ENCODE peak calls at places on chromosome 14, in seven cellular contexts. N, F, L, M, Z, G and X are unnamed samples.

GRCh38 chr14:95313707-95314106 is 6.0 kb downstream of the CLMN start:
- DNase-seq in N (no peak), F (peak), L (peak), M (no peak), Z (peak), G (no peak), X (peak)

GRCh38 chr14:55807536-55807935 is 227.5 kb downstream of the KTN1 start:
- DNase-seq in N (no peak), F (no peak), L (no peak), M (no peak), Z (no peak), G (no peak), X (no peak)

GRCh38 chr14:76591270-76591669 is 170.0 kb upstream of the VASH1 start:
- DNase-seq in N (no peak), F (no peak), L (no peak), M (no peak), Z (no peak), G (no peak), X (no peak)

GRCh38 chr14:94621358-94622134 is 9.4 kb downstream of the SERPINA3 start:
- DNase-seq in N (no peak), F (no peak), L (no peak), M (no peak), Z (no peak), G (no peak), X (no peak)

GRCh38 chr14:64841772-64842490 is 37.8 kb downstream of the SPTB start:
- DNase-seq in N (no peak), F (no peak), L (no peak), M (no peak), Z (no peak), G (no peak), X (no peak)

GRCh38 chr14:84785997-84786396 is 743.9 kb upstream of the FLRT2 start:
- DNase-seq in N (no peak), F (no peak), L (no peak), M (no peak), Z (no peak), G (no peak), X (no peak)

GRCh38 chr14:89255012-89255411 is 162.0 kb downstream of the FOXN3 start:
- DNase-seq in N (no peak), F (no peak), L (no peak), M (no peak), Z (no peak), G (no peak), X (no peak)

GRCh38 chr14:48323655-48324054 is 648.2 kb upstream of the MDGA2 start:
- DNase-seq in N (no peak), F (no peak), L (peak), M (no peak), Z (no peak), G (no peak), X (no peak)

GRCh38 chr14:33542338-33543290 is 408.3 kb downstream of the EGLN3 start:
- DNase-seq in N (no peak), F (no peak), L (no peak), M (no peak), Z (no peak), G (no peak), X (no peak)

GRCh38 chr14:105528859-105529505 is 2.6 kb downstream of the TMEM121 start:
- DNase-seq in N (no peak), F (no peak), L (no peak), M (no peak), Z (peak), G (no peak), X (no peak)

GRCh38 chr14:51498411-51499227 is 153.1 kb upstream of the FRMD6 start:
- DNase-seq in N (no peak), F (no peak), L (no peak), M (no peak), Z (no peak), G (no peak), X (no peak)

GRCh38 chr14:54728700-54729527 is 162.0 kb downstream of the SAMD4A start:
- DNase-seq in N (no peak), F (no peak), L (no peak), M (no peak), Z (peak), G (no peak), X (no peak)

GRCh38 chr14:34275038-34275437 is 187.0 kb downstream of the SPTSSA start:
- DNase-seq in N (no peak), F (no peak), L (no peak), M (no peak), Z (no peak), G (no peak), X (no peak)

GRCh38 chr14:50044040-50044651 is 72.2 kb downstream of the VCPKMT start:
- DNase-seq in N (no peak), F (no peak), L (no peak), M (peak), Z (peak), G (no peak), X (no peak)

GRCh38 chr14:35818346-35819115 is 7.6 kb upstream of the BRMS1L start:
- DNase-seq in N (no peak), F (peak), L (peak), M (no peak), Z (peak), G (no peak), X (peak)

GRCh38 chr14:24818054-24818822 is 184.2 kb upstream of the GZMB start:
- DNase-seq in N (no peak), F (peak), L (no peak), M (no peak), Z (peak), G (no peak), X (no peak)

GRCh38 chr14:93753647-93754046 is 34.6 kb downstream of the PRIMA1 start:
- DNase-seq in N (no peak), F (no peak), L (no peak), M (no peak), Z (no peak), G (no peak), X (no peak)

GRCh38 chr14:75831455-75831854 is 150.3 kb downstream of the TGFB3 start:
- DNase-seq in N (no peak), F (peak), L (no peak), M (peak), Z (peak), G (peak), X (peak)

GRCh38 chr14:55749201-55749812 is 169.3 kb downstream of the KTN1 start:
- DNase-seq in N (no peak), F (no peak), L (peak), M (no peak), Z (peak), G (no peak), X (no peak)

GRCh38 chr14:75190023-75190422 is 13.6 kb upstream of the TMED10 start:
- DNase-seq in N (no peak), F (no peak), L (no peak), M (no peak), Z (no peak), G (no peak), X (no peak)

GRCh38 chr14:74571441-74571841 is 40.6 kb downstream of the LTBP2 start:
- DNase-seq in N (no peak), F (no peak), L (no peak), M (no peak), Z (peak), G (no peak), X (no peak)

GRCh38 chr14:91774138-91775096 is 42.5 kb upstream of the CATSPERB start:
- DNase-seq in N (no peak), F (no peak), L (no peak), M (no peak), Z (no peak), G (no peak), X (no peak)

GRCh38 chr14:92747701-92748258 is 647 bp downstream of the LGMN start:
- DNase-seq in N (no peak), F (peak), L (no peak), M (no peak), Z (no peak), G (no peak), X (no peak)

GRCh38 chr14:22774011-22774706 is 7.7 kb downstream of the OXA1L start:
- DNase-seq in N (no peak), F (no peak), L (no peak), M (no peak), Z (no peak), G (no peak), X (no peak)

GRCh38 chr14:26088260-26088659 is 509.6 kb downstream of the NOVA1 start:
- DNase-seq in N (no peak), F (no peak), L (no peak), M (no peak), Z (no peak), G (no peak), X (no peak)

GRCh38 chr14:23103581-23103980 is 1.2 kb downstream of the CIROP start:
- DNase-seq in N (no peak), F (no peak), L (no peak), M (no peak), Z (no peak), G (no peak), X (no peak)

GRCh38 chr14:34111933-34112332 is 161.1 kb upstream of the EGLN3 start:
- DNase-seq in N (no peak), F (no peak), L (no peak), M (no peak), Z (no peak), G (no peak), X (no peak)

GRCh38 chr14:52735921-52736489 is 6.0 kb downstream of the STYX start:
- DNase-seq in N (no peak), F (no peak), L (no peak), M (no peak), Z (no peak), G (no peak), X (no peak)

GRCh38 chr14:95346820-95347219 is 27.1 kb upstream of the CLMN start:
- DNase-seq in N (no peak), F (no peak), L (no peak), M (no peak), Z (no peak), G (no peak), X (no peak)

GRCh38 chr14:38616959-38617358 is 361.1 kb upstream of the CLEC14A start:
- DNase-seq in N (no peak), F (no peak), L (no peak), M (no peak), Z (no peak), G (no peak), X (no peak)

GRCh38 chr14:27371868-27372267 is 774.0 kb upstream of the NOVA1 start:
- DNase-seq in N (no peak), F (no peak), L (no peak), M (no peak), Z (no peak), G (no peak), X (no peak)

GRCh38 chr14:24921903-24922302 is 128.0 kb downstream of the STXBP6 start:
- DNase-seq in N (no peak), F (no peak), L (no peak), M (no peak), Z (peak), G (no peak), X (no peak)

GRCh38 chr14:30521899-30522736 is 36.8 kb upstream of the G2E3 start:
- DNase-seq in N (no peak), F (peak), L (peak), M (no peak), Z (peak), G (no peak), X (peak)

GRCh38 chr14:53218161-53218560 is 65.0 kb upstream of the DDHD1 start:
- DNase-seq in N (no peak), F (no peak), L (no peak), M (no peak), Z (no peak), G (no peak), X (no peak)

GRCh38 chr14:32230695-32231280 is 27.7 kb upstream of the RNU6-8 start:
- DNase-seq in N (peak), F (no peak), L (peak), M (no peak), Z (peak), G (no peak), X (peak)

GRCh38 chr14:58171090-58171489 is 19.1 kb upstream of the ARMH4 start:
- DNase-seq in N (peak), F (peak), L (peak), M (no peak), Z (peak), G (no peak), X (peak)

GRCh38 chr14:68627050-68627867 is 165.6 kb downstream of the ZFP36L1 start:
- DNase-seq in N (no peak), F (peak), L (no peak), M (peak), Z (no peak), G (no peak), X (no peak)

GRCh38 chr14:65847065-65847847 is 434.7 kb downstream of the FUT8 start:
- DNase-seq in N (no peak), F (no peak), L (no peak), M (peak), Z (no peak), G (peak), X (no peak)
- H3K27ac ChIP-seq in N (no peak), F (no peak), L (no peak), M (peak), Z (no peak), G (peak), X (no peak)

GRCh38 chr14:100651999-100652508 is 64.8 kb upstream of the BEGAIN start:
- DNase-seq in N (peak), F (no peak), L (no peak), M (no peak), Z (no peak), G (no peak), X (no peak)
- H3K27ac ChIP-seq in N (no peak), F (no peak), L (no peak), M (no peak), Z (no peak), G (no peak), X (no peak)

DNA sequence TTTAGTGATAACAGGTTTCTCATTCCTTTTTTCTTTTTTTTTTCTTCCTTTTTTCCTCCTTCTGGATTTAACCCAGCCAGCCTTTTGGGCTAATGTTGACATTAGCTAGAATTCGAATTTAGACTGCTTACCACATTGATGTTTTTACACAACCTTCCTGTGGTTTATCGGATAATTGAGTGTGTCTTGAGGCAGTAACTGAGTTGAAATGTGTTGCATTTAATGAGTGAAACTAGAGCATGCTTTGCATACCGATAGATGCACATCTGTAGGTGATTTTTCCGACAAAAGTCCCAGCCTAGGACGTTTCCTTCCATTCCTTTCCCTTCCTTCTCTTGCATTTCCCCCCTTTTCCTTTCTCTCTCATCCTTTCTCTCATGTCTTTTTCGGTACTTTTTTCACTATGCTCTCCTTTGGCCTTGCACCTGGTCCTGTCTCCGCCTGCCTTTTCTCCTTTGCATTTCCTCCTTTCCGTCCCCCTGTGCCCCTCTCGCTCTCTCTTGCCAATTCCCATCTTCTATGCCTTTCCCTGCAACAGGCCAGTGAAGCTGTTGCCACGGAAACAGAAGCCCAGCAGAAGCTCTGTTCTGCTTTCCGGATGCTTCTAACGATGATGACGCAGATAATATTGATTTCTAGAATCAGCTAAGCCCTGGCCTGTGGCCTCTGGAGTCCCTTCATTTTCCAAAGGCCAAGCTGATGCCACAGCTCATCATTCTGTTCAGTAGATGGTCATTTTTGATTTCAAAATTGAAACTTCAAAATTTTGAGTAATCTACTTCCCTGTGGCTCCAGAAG is 76.1 kb downstream of the SLC25A47 start:
- DNase-seq in N (no peak), F (no peak), L (no peak), M (no peak), Z (no peak), G (no peak), X (no peak)
- H3K27ac ChIP-seq in N (no peak), F (no peak), L (no peak), M (no peak), Z (no peak), G (no peak), X (peak)

GRCh38 chr14:71214241-71214640 is 307.0 kb downstream of the PCNX1 start:
- DNase-seq in N (no peak), F (no peak), L (no peak), M (no peak), Z (no peak), G (no peak), X (no peak)

GRCh38 chr14:71209888-71210287 is 302.6 kb downstream of the PCNX1 start:
- DNase-seq in N (no peak), F (no peak), L (no peak), M (no peak), Z (no peak), G (no peak), X (no peak)

GRCh38 chr14:71212093-71212492 is 304.8 kb downstream of the PCNX1 start:
- DNase-seq in N (no peak), F (no peak), L (no peak), M (no peak), Z (no peak), G (no peak), X (no peak)

GRCh38 chr14:71208702-71209357 is 301.6 kb downstream of the PCNX1 start:
- DNase-seq in N (no peak), F (no peak), L (no peak), M (no peak), Z (no peak), G (no peak), X (no peak)

DNA sequence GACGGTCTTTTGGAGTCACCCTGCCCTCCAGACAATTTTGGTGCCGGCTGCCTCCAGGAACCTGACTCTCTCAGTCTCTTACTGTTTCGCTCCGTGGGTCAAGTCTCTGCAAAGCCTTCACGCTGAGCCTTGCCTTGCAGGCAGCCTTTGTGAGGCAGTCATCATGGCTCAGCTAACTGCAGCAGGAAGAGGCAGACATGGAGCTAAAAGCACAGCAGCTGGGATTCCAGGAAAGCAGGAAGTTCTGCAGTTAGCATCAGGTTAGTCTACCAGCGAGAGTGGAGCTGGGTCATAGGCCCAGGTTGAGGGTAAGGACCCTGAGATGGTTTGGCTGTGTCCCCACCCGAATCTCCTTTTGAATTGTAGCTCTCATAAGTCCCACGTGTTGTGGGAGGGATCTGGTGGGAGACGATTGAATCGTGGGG is 305.4 kb downstream of the PCNX1 start:
- DNase-seq in N (no peak), F (no peak), L (no peak), M (no peak), Z (no peak), G (no peak), X (no peak)
- H3K27ac ChIP-seq in N (no peak), F (no peak), L (no peak), M (no peak), Z (no peak), G (no peak), X (no peak)

GRCh38 chr14:101965145-101965531 is 765 bp downstream of the DYNC1H1 start:
- DNase-seq in N (no peak), F (peak), L (no peak), M (peak), Z (peak), G (peak), X (peak)

GRCh38 chr14:101964297-101965144 is at the start of gene DYNC1H1:
- DNase-seq in N (peak), F (peak), L (peak), M (peak), Z (peak), G (peak), X (peak)

GRCh38 chr14:101965796-101966718 is 1.7 kb downstream of the DYNC1H1 start:
- DNase-seq in N (no peak), F (no peak), L (no peak), M (no peak), Z (peak), G (no peak), X (peak)

GRCh38 chr14:101968186-101968585 is 3.8 kb downstream of the DYNC1H1 start:
- DNase-seq in N (no peak), F (no peak), L (no peak), M (no peak), Z (no peak), G (no peak), X (no peak)

GRCh38 chr14:101966742-101967141 is 2.4 kb downstream of the DYNC1H1 start:
- DNase-seq in N (no peak), F (no peak), L (no peak), M (no peak), Z (no peak), G (no peak), X (no peak)
- H3K27ac ChIP-seq in N (no peak), F (peak), L (no peak), M (no peak), Z (no peak), G (peak), X (peak)

DNA sequence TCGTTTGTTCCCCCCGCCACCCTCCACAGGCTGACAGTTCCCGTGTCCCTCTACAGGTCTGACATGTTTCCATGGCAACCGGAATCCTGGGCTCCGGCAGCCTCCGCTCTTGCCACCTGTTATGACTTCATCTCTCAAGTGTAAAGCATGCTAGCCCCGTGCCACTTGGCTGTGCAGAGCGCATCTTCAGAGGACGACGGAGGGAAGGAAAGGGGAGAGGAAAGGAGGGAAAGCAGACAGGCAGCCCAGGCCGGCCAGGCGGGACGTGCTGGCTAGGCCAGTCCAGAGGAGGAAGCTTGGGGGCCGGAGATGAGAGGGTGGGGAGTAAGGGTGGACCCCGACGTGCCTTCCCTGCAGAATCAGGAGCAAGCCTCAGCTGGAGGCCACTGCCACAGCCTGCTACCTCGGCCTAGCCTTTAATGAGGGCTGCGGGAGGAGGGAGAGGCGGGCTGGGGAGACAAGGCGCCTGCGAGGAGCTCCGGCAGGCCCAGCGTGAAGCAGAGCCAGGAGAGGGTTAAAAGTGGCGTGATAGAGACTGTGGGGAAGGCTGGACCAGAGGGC is 214.2 kb downstream of the DPF3 start:
- DNase-seq in N (no peak), F (no peak), L (no peak), M (no peak), Z (peak), G (no peak), X (no peak)
- H3K27ac ChIP-seq in N (peak), F (no peak), L (no peak), M (no peak), Z (no peak), G (no peak), X (no peak)

GRCh38 chr14:21526672-21527319 is 650 bp upstream of the SALL2 start:
- DNase-seq in N (no peak), F (no peak), L (no peak), M (no peak), Z (no peak), G (no peak), X (no peak)
- H3K27ac ChIP-seq in N (no peak), F (peak), L (no peak), M (peak), Z (peak), G (no peak), X (peak)

GRCh38 chr14:103105580-103106168 is 11.1 kb downstream of the EXOC3L4 start:
- DNase-seq in N (no peak), F (no peak), L (no peak), M (no peak), Z (no peak), G (no peak), X (no peak)
- H3K27ac ChIP-seq in N (no peak), F (no peak), L (peak), M (no peak), Z (no peak), G (no peak), X (peak)